ENCODE peak calls at places on chromosomes 3 and 15, in four cellular contexts. One of them, this sample, is unnamed.

GRCh38 chr15:65212097-65212496 is 824 bp upstream of the CILP start:
- DNase-seq in K562: peak; percentile 88
- DNase-seq in GM12878: no peak
- DNase-seq in HepG2: peak; percentile 42
- DNase-seq in this sample: no peak

GRCh38 chr3:129626744-129627349 is 20.4 kb upstream of the PLXND1 start:
- DNase-seq in K562: peak; percentile 95
- DNase-seq in GM12878: no peak
- DNase-seq in HepG2: peak; percentile 90
- DNase-seq in this sample: peak; percentile 87

GRCh38 chr15:77499087-77499765 is 78.5 kb downstream of the HMG20A start:
- DNase-seq in K562: no peak
- DNase-seq in GM12878: no peak
- DNase-seq in HepG2: no peak
- DNase-seq in this sample: no peak

GRCh38 chr3:123414958-123415792 is 33.7 kb downstream of the ADCY5 start:
- DNase-seq in K562: no peak
- DNase-seq in GM12878: no peak
- DNase-seq in HepG2: no peak
- DNase-seq in this sample: no peak

GRCh38 chr3:98148751-98149150 is 1.5 kb downstream of the OR5H14 start:
- DNase-seq in K562: no peak
- DNase-seq in GM12878: no peak
- DNase-seq in HepG2: no peak
- DNase-seq in this sample: no peak

GRCh38 chr15:27589260-27589659 is 509.9 kb downstream of the OCA2 start:
- DNase-seq in K562: no peak
- DNase-seq in GM12878: no peak
- DNase-seq in HepG2: no peak
- DNase-seq in this sample: no peak

GRCh38 chr3:172342097-172342659 is 106.1 kb downstream of the GHSR start:
- DNase-seq in K562: no peak
- DNase-seq in GM12878: no peak
- DNase-seq in HepG2: no peak
- DNase-seq in this sample: no peak

GRCh38 chr3:39138804-39139415 is 14.5 kb downstream of the CSRNP1 start:
- DNase-seq in K562: no peak
- DNase-seq in GM12878: no peak
- DNase-seq in HepG2: no peak
- DNase-seq in this sample: no peak

GRCh38 chr15:62509395-62509973 is 344.4 kb upstream of the C2CD4B start:
- DNase-seq in K562: no peak
- DNase-seq in GM12878: no peak
- DNase-seq in HepG2: no peak
- DNase-seq in this sample: no peak

GRCh38 chr15:49865925-49866757 is 245.3 kb downstream of the DTWD1 start:
- DNase-seq in K562: no peak
- DNase-seq in GM12878: no peak
- DNase-seq in HepG2: no peak
- DNase-seq in this sample: peak; percentile 35

GRCh38 chr3:142117052-142117451 is 32.3 kb downstream of the TFDP2 start:
- DNase-seq in K562: no peak
- DNase-seq in GM12878: no peak
- DNase-seq in HepG2: peak; percentile 89
- DNase-seq in this sample: peak; percentile 85

GRCh38 chr15:49101536-49101935 is 53.9 kb downstream of the COPS2 start:
- DNase-seq in K562: no peak
- DNase-seq in GM12878: no peak
- DNase-seq in HepG2: no peak
- DNase-seq in this sample: no peak

GRCh38 chr3:46664188-46664970 is 29.1 kb downstream of the ALS2CL start:
- DNase-seq in K562: peak; percentile 7
- DNase-seq in GM12878: no peak
- DNase-seq in HepG2: no peak
- DNase-seq in this sample: no peak

GRCh38 chr15:36130641-36131310 is 448.6 kb upstream of the CDIN1 start:
- DNase-seq in K562: no peak
- DNase-seq in GM12878: no peak
- DNase-seq in HepG2: no peak
- DNase-seq in this sample: no peak

GRCh38 chr15:81418891-81419290 is 44.9 kb upstream of the TMC3 start:
- DNase-seq in K562: no peak
- DNase-seq in GM12878: no peak
- DNase-seq in HepG2: no peak
- DNase-seq in this sample: no peak

DNA sequence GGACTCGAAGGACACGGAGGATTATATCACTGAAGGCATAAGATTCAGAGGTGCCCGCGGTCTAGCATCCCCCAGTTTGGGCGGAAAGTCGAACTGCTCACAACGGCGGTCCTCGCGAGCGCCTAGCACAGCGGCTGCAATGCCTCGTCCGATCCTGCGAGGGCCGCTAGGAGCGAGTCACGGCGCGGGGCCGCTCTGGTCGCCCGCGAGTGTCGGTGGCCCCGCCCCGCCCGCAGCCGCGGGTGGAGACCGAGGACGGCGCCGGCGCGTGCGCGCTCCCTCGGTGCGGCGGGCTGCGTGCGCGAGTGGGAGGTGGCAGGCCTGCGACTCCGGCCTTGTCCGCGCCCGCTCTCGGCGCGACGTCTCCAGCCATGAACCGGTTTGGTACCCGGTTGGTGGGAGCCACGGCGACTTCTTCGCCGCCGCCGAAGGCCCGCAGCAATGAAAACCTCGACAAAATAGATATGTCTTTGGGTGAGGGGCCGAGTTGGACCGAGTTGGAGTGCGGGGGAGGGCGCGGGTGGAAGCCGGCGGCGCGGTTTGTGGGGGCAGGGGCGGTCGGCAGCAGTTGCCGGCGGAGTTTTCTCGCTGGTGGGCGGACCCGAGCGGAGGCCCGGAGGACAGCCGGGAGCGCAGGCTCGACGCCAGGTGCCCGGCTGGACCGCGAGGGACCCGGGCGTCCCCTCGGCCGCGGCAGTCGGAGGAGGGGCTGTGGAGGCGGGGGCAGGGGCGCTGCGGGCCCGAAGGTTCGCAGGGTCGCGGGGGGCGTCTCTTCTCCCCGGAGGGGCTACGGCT is at the start of gene FYTTD1:
- DNase-seq in K562: peak; percentile 94
- DNase-seq in GM12878: no peak
- DNase-seq in HepG2: peak; percentile 50
- DNase-seq in this sample: peak; percentile 99
- TF ChIP-seq JUND in K562: no peak
- TF ChIP-seq JUND in GM12878: no peak
- TF ChIP-seq JUND in HepG2: peak; percentile 18
- TF ChIP-seq JUND in this sample: no peak

GRCh38 chr3:169133178-169134161 is 530.0 kb downstream of the MECOM start:
- DNase-seq in K562: no peak
- DNase-seq in GM12878: no peak
- DNase-seq in HepG2: no peak
- DNase-seq in this sample: no peak
- TF ChIP-seq JUND in K562: no peak
- TF ChIP-seq JUND in GM12878: no peak
- TF ChIP-seq JUND in HepG2: no peak
- TF ChIP-seq JUND in this sample: no peak

GRCh38 chr3:145219355-145220196 is 941.4 kb downstream of the PLOD2 start:
- DNase-seq in K562: no peak
- DNase-seq in GM12878: no peak
- DNase-seq in HepG2: no peak
- DNase-seq in this sample: no peak
- TF ChIP-seq JUND in K562: no peak
- TF ChIP-seq JUND in GM12878: no peak
- TF ChIP-seq JUND in HepG2: no peak
- TF ChIP-seq JUND in this sample: no peak

DNA sequence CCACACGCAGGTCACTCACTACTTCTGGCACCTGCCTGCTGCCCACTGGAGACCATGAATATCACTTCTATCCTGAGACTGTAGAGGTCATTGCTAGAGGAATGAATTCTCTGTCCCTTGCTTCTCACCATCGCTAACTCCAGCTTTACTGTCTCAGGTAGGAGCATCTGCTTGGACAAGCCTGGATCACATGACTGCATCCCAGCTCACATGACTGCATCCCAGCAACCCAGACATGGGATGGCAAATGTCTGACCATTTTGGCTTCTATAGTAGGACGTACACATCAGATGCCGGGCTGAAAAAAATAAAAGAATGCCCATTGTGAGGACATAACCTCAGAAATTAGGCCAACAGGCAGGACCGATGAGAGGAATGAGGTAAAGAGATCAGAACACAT is 126.9 kb downstream of the MTHFS start:
- DNase-seq in K562: no peak
- DNase-seq in GM12878: no peak
- DNase-seq in HepG2: no peak
- DNase-seq in this sample: no peak
- TF ChIP-seq JUND in K562: no peak
- TF ChIP-seq JUND in GM12878: no peak
- TF ChIP-seq JUND in HepG2: no peak
- TF ChIP-seq JUND in this sample: no peak

DNA sequence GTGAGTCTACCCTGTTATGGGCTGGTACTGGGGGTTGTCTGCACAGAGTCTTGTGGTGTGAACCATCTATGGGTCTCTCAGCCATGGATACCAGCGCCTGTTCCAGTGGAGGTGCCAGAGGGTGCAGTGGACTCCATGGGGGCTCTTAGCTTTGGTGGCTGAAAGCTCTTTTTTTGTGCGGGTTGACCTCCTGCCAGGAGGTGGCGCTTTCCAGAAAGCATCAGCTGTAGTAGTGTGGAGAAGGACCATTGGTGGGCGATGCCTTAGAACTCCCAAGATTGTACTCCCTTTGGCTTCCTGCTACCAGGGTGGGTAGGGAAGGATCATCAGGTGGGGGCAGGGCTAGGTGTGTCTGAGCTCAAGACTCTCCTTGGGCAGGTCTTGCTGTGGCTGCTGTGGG is 602.6 kb downstream of the RSL24D1 start:
- DNase-seq in K562: no peak
- DNase-seq in GM12878: no peak
- DNase-seq in HepG2: no peak
- DNase-seq in this sample: no peak
- TF ChIP-seq JUND in K562: no peak
- TF ChIP-seq JUND in GM12878: no peak
- TF ChIP-seq JUND in HepG2: no peak
- TF ChIP-seq JUND in this sample: no peak